ENCODE peak calls at places on chromosomes 7 and 10, in ten cellular contexts. K is brain microvascular endothelial cell, L is ovary, I is hepatocyte, V is neuronal stem cell, Z is tibial nerve, U is OCI-LY7, O is breast epithelium, C is NB4, F is fibroblast of the aortic adventitia. M is an unnamed sample.

GRCh38 chr7:46015107-46015868 is 94.2 kb upstream of the IGFBP3 start:
- DNase-seq in K (peak), L (no peak), I (peak), V (peak), Z (no peak), U (no peak), O (no peak), C (peak), F (no peak), M (no peak)

GRCh38 chr7:29884399-29885272 is 78.3 kb downstream of the WIPF3 start:
- DNase-seq in K (no peak), L (no peak), I (peak), V (peak), Z (no peak), U (no peak), O (peak), C (no peak), F (no peak), M (no peak)

GRCh38 chr7:45646996-45647411 is 72.8 kb downstream of the ADCY1 start:
- DNase-seq in K (peak), L (no peak), I (no peak), V (no peak), Z (no peak), U (no peak), O (no peak), C (no peak), F (no peak), M (no peak)

GRCh38 chr7:75573477-75574019 is 81.4 kb downstream of the SPDYE5 start:
- DNase-seq in K (no peak), L (no peak), I (no peak), V (no peak), Z (no peak), U (no peak), O (no peak), C (no peak), F (no peak), M (no peak)

GRCh38 chr10:118034755-118035154 is 12.0 kb downstream of the RAB11FIP2 start:
- DNase-seq in K (no peak), L (no peak), I (no peak), V (no peak), Z (no peak), U (no peak), O (no peak), C (peak), F (peak), M (no peak)

GRCh38 chr7:53458636-53459035 is 423.2 kb downstream of the POM121L12 start:
- DNase-seq in K (no peak), L (no peak), I (no peak), V (no peak), Z (no peak), U (no peak), O (no peak), C (no peak), F (no peak), M (no peak)

GRCh38 chr7:50418934-50419333 is 31.2 kb downstream of the FIGNL1 start:
- DNase-seq in K (no peak), L (no peak), I (no peak), V (no peak), Z (no peak), U (no peak), O (no peak), C (no peak), F (no peak), M (no peak)

GRCh38 chr7:78111384-78111783 is 312.8 kb downstream of the PHTF2 start:
- DNase-seq in K (no peak), L (no peak), I (no peak), V (no peak), Z (no peak), U (no peak), O (no peak), C (no peak), F (no peak), M (no peak)

GRCh38 chr7:96685755-96686154 is 23.9 kb downstream of the SEM1 start:
- DNase-seq in K (no peak), L (no peak), I (no peak), V (no peak), Z (no peak), U (no peak), O (no peak), C (no peak), F (no peak), M (no peak)

GRCh38 chr10:133254421-133255120 is 16.9 kb downstream of the VENTX start:
- DNase-seq in K (no peak), L (peak), I (no peak), V (no peak), Z (no peak), U (no peak), O (no peak), C (no peak), F (no peak), M (no peak)

GRCh38 chr10:8431511-8431910 is 377.0 kb downstream of the GATA3 start:
- DNase-seq in K (no peak), L (no peak), I (no peak), V (no peak), Z (no peak), U (no peak), O (no peak), C (no peak), F (peak), M (no peak)

GRCh38 chr7:53596230-53596629 is 560.8 kb downstream of the POM121L12 start:
- DNase-seq in K (no peak), L (no peak), I (peak), V (no peak), Z (no peak), U (no peak), O (no peak), C (peak), F (no peak), M (no peak)

GRCh38 chr7:42911482-42912447 is at the start of gene C7orf25:
- DNase-seq in K (peak), L (peak), I (peak), V (peak), Z (peak), U (peak), O (peak), C (peak), F (peak), M (peak)

GRCh38 chr7:116598278-116598677 is 73.4 kb downstream of the CAV1 start:
- DNase-seq in K (no peak), L (no peak), I (no peak), V (no peak), Z (no peak), U (no peak), O (no peak), C (peak), F (no peak), M (no peak)

GRCh38 chr7:1092806-1093505 is 5.0 kb downstream of the GPER1 start:
- DNase-seq in K (no peak), L (no peak), I (peak), V (no peak), Z (no peak), U (no peak), O (no peak), C (no peak), F (no peak), M (no peak)

GRCh38 chr10:104045151-104046089 is 40.3 kb downstream of the COL17A1 start:
- DNase-seq in K (peak), L (peak), I (peak), V (peak), Z (no peak), U (no peak), O (no peak), C (peak), F (peak), M (peak)

GRCh38 chr10:127013696-127014095 is 108.5 kb downstream of the DOCK1 start:
- DNase-seq in K (no peak), L (no peak), I (no peak), V (no peak), Z (no peak), U (no peak), O (no peak), C (no peak), F (no peak), M (no peak)

GRCh38 chr7:75977741-75978140 is 16.7 kb downstream of the TMEM120A start:
- DNase-seq in K (no peak), L (peak), I (no peak), V (no peak), Z (no peak), U (no peak), O (no peak), C (no peak), F (peak), M (peak)

GRCh38 chr10:113199459-113199858 is 249.4 kb downstream of the TCF7L2 start:
- DNase-seq in K (peak), L (no peak), I (no peak), V (no peak), Z (no peak), U (no peak), O (no peak), C (no peak), F (peak), M (peak)

GRCh38 chr7:133718131-133718530 is 409.0 kb upstream of the LRGUK start:
- DNase-seq in K (no peak), L (no peak), I (no peak), V (no peak), Z (no peak), U (no peak), O (no peak), C (no peak), F (no peak), M (no peak)

GRCh38 chr7:77349141-77349540 is 67.0 kb downstream of the GSAP start:
- DNase-seq in K (no peak), L (no peak), I (no peak), V (no peak), Z (no peak), U (no peak), O (no peak), C (peak), F (peak), M (no peak)

GRCh38 chr7:44148961-44149550 is 7.9 kb upstream of the MYL7 start:
- DNase-seq in K (no peak), L (no peak), I (no peak), V (no peak), Z (no peak), U (no peak), O (no peak), C (no peak), F (no peak), M (no peak)

GRCh38 chr10:124911124-124912051 is 30.5 kb upstream of the ZRANB1 start:
- DNase-seq in K (peak), L (no peak), I (no peak), V (no peak), Z (no peak), U (no peak), O (no peak), C (peak), F (peak), M (peak)

GRCh38 chr7:145289384-145289783 is 453.5 kb upstream of the TPK1 start:
- DNase-seq in K (no peak), L (no peak), I (no peak), V (no peak), Z (no peak), U (no peak), O (no peak), C (no peak), F (no peak), M (no peak)

GRCh38 chr7:7181519-7182155 is 707 bp upstream of the C1GALT1 start:
- DNase-seq in K (no peak), L (peak), I (peak), V (peak), Z (no peak), U (peak), O (peak), C (peak), F (peak), M (peak)

GRCh38 chr10:133359554-133359971 is 1.7 kb upstream of the FUOM start:
- DNase-seq in K (no peak), L (no peak), I (peak), V (no peak), Z (no peak), U (no peak), O (no peak), C (no peak), F (no peak), M (no peak)

GRCh38 chr10:97689637-97690036 is 2.6 kb upstream of the AVPI1 start:
- DNase-seq in K (peak), L (no peak), I (no peak), V (no peak), Z (peak), U (no peak), O (no peak), C (peak), F (peak), M (peak)

GRCh38 chr10:31413325-31413724 is 94.3 kb downstream of the ZEB1 start:
- DNase-seq in K (peak), L (no peak), I (no peak), V (no peak), Z (no peak), U (no peak), O (no peak), C (no peak), F (peak), M (peak)

GRCh38 chr10:62626817-62627216 is 177.7 kb upstream of the ADO start:
- DNase-seq in K (peak), L (no peak), I (no peak), V (no peak), Z (no peak), U (no peak), O (no peak), C (no peak), F (peak), M (peak)

GRCh38 chr7:99115379-99115778 is 28.5 kb downstream of the SMURF1 start:
- DNase-seq in K (no peak), L (no peak), I (no peak), V (no peak), Z (no peak), U (no peak), O (no peak), C (no peak), F (no peak), M (no peak)

GRCh38 chr7:3095046-3095445 is 51.4 kb upstream of the CARD11 start:
- DNase-seq in K (no peak), L (no peak), I (no peak), V (no peak), Z (no peak), U (peak), O (no peak), C (peak), F (no peak), M (no peak)

DNA sequence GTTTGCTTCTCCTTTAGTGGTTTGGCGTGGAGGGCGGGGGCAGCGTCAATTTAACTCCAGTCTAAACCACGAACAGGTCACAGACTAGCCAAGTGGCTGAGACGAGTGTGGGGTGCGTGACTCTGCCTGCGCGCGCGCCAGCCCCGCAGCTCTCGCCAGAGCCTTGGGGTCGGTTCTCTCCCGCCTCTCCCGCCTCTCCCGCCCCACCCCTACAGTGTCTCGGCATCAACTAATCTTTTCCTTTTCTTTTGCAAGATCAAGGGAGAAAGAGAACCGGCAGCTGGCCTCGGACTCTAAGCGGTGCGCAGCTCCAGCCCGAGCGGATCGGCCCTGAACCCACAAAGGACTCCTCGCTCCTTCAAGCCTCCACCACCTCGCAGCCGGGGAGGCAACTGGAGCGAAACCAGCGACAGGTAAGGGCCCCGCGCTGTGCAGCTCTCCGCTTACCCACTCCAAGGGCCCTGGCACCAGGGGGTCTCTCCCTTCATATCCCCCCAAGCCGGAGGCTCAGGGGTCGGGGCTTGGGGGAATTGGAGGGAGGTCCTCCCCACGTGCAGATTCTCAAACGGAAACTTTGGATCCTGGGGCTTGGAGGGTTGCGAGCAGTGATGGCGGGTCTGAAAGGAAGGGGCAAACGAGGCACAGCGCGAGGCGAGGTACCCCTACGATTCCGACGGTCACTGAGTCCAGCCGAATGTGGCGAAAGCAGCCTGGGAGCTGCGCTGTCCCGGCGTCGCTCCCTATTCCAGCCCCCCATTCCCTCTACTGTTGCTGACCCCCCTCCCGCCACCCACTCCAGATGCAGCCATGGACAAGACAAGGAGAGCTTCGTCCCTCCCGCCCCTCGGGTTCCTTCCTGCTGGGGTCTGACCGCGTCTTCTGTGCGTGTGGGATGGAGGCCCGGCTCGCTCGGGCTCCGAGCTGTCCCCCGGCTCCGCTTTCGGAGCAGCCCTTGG is 832 bp downstream of the CHRM2 start:
- DNase-seq in K (no peak), L (no peak), I (peak), V (peak), Z (no peak), U (no peak), O (no peak), C (no peak), F (no peak), M (peak)
- H3K4me3 ChIP-seq in K (peak), L (peak), I (peak), V (peak), Z (no peak), U (no peak), O (peak), C (no peak), F (peak), M (no peak)

GRCh38 chr10:107275806-107276205 is 111.3 kb upstream of the SORCS1 start:
- DNase-seq in K (no peak), L (no peak), I (no peak), V (no peak), Z (no peak), U (no peak), O (no peak), C (no peak), F (no peak), M (no peak)
- H3K4me3 ChIP-seq in K (no peak), L (no peak), I (no peak), V (no peak), Z (no peak), U (no peak), O (no peak), C (no peak), F (no peak), M (no peak)

GRCh38 chr10:59906417-59907202 is at the start of gene CCDC6:
- DNase-seq in K (peak), L (peak), I (peak), V (peak), Z (peak), U (peak), O (peak), C (peak), F (peak), M (peak)

GRCh38 chr10:59907918-59908807 is 1.8 kb upstream of the CCDC6 start:
- DNase-seq in K (peak), L (peak), I (peak), V (peak), Z (peak), U (peak), O (peak), C (peak), F (peak), M (peak)

GRCh38 chr10:59908808-59909143 is 2.4 kb upstream of the CCDC6 start:
- DNase-seq in K (no peak), L (no peak), I (no peak), V (no peak), Z (no peak), U (no peak), O (no peak), C (no peak), F (no peak), M (no peak)

GRCh38 chr10:59905735-59906416 is 480 bp downstream of the CCDC6 start:
- DNase-seq in K (no peak), L (peak), I (peak), V (no peak), Z (no peak), U (peak), O (no peak), C (peak), F (no peak), M (no peak)

GRCh38 chr10:59907537-59907917 is 1.2 kb upstream of the CCDC6 start:
- DNase-seq in K (no peak), L (no peak), I (no peak), V (no peak), Z (no peak), U (no peak), O (no peak), C (no peak), F (no peak), M (no peak)
- H3K4me3 ChIP-seq in K (no peak), L (peak), I (peak), V (peak), Z (peak), U (peak), O (peak), C (peak), F (peak), M (peak)

GRCh38 chr7:94400643-94401042 is 5.9 kb downstream of the COL1A2 start:
- DNase-seq in K (no peak), L (no peak), I (no peak), V (no peak), Z (no peak), U (no peak), O (no peak), C (no peak), F (peak), M (peak)
- H3K4me3 ChIP-seq in K (peak), L (no peak), I (peak), V (no peak), Z (no peak), U (no peak), O (peak), C (no peak), F (peak), M (peak)

GRCh38 chr10:13087601-13087985 is 12.4 kb upstream of the OPTN start:
- DNase-seq in K (no peak), L (no peak), I (no peak), V (no peak), Z (no peak), U (no peak), O (no peak), C (no peak), F (no peak), M (no peak)
- H3K4me3 ChIP-seq in K (no peak), L (no peak), I (no peak), V (no peak), Z (no peak), U (no peak), O (no peak), C (no peak), F (no peak), M (no peak)

GRCh38 chr10:119368581-119368980 is 161.2 kb downstream of the GRK5 start:
- DNase-seq in K (no peak), L (no peak), I (no peak), V (no peak), Z (no peak), U (no peak), O (no peak), C (no peak), F (peak), M (no peak)

GRCh38 chr10:119371704-119372663 is 164.6 kb downstream of the GRK5 start:
- DNase-seq in K (peak), L (no peak), I (no peak), V (no peak), Z (no peak), U (no peak), O (no peak), C (no peak), F (peak), M (no peak)

GRCh38 chr10:119368991-119369869 is 161.9 kb downstream of the GRK5 start:
- DNase-seq in K (no peak), L (no peak), I (no peak), V (no peak), Z (no peak), U (peak), O (no peak), C (no peak), F (peak), M (no peak)

GRCh38 chr10:119370046-119370770 is 162.8 kb downstream of the GRK5 start:
- DNase-seq in K (peak), L (no peak), I (peak), V (no peak), Z (peak), U (no peak), O (no peak), C (no peak), F (peak), M (peak)

DNA sequence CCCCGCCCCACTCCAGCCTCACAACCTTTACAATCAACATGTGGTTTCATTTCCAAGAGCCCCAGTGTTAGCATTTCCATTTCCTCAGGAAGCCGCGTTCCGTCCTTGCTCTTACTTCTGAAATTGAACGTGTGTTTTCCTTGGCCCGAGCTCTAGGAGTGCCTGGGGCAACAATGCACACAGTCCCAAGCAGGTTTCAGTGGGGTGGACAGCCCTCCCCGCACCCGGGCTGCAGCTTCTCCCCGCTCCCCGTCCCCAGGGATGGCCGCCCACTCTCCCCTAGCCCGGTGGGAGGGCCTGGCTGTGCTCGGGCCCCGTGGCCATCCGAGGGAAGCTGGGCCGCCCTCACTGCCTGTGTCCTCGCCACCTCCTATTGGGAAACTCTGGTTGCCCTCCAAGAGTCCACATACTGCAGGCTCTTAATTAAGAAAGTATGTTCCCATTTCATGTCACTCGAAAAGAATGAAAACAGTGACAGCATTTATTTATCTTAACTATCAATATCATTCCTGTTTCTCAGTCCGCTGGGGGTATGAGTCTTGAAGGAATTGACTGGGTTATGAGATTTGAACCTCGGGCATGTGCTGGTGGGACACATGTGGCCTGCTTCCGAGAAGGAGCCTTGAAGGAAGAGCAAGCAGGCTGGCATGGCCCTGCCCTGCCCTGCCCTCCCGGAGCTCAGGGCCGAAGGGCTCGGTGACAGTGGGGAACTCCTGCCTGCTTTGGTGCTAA is 163.8 kb downstream of the GRK5 start:
- DNase-seq in K (peak), L (no peak), I (no peak), V (no peak), Z (peak), U (no peak), O (peak), C (no peak), F (peak), M (peak)
- H3K4me3 ChIP-seq in K (peak), L (no peak), I (no peak), V (no peak), Z (no peak), U (no peak), O (peak), C (no peak), F (peak), M (peak)

M was measured in adipocyte.